ENCODE peak calls at places on chromosomes 3 and 15, in nine cellular contexts. G is hepatocyte, N is OCI-LY7, Q is GM23248, T is sciatic nerve, D is NCI-H1092 treated with DMSO at 0.1 percent for 48 hours, O is suprapubic skin, W is EH, R is NCI-H1105. L is an unnamed sample.

GRCh38 chr3:128799650-128800049 is 73.7 kb downstream of the RAB7A start:
- DNase-seq in G (no peak), N (no peak), Q (no peak), T (no peak), D (no peak), O (no peak), W (no peak), R (no peak), L (no peak)

GRCh38 chr3:125403789-125404188 is 28.7 kb upstream of the ZNF148 start:
- DNase-seq in G (no peak), N (no peak), Q (peak), T (no peak), D (no peak), O (no peak), W (peak), R (no peak), L (no peak)

GRCh38 chr3:145798005-145798404 is 363.0 kb downstream of the PLOD2 start:
- DNase-seq in G (no peak), N (no peak), Q (no peak), T (no peak), D (no peak), O (no peak), W (no peak), R (no peak), L (no peak)

GRCh38 chr3:157175678-157176077 is 15.7 kb upstream of the CCNL1 start:
- DNase-seq in G (peak), N (no peak), Q (peak), T (no peak), D (no peak), O (no peak), W (peak), R (peak), L (peak)

GRCh38 chr3:160754371-160754854 is 1.6 kb upstream of the PPM1L start:
- DNase-seq in G (peak), N (peak), Q (peak), T (peak), D (peak), O (peak), W (peak), R (peak), L (peak)

GRCh38 chr3:16240229-16241023 is 24.3 kb downstream of the DPH3 start:
- DNase-seq in G (peak), N (no peak), Q (peak), T (no peak), D (no peak), O (no peak), W (peak), R (no peak), L (no peak)

GRCh38 chr15:55256281-55257013 is 33.2 kb downstream of the RAB27A start:
- DNase-seq in G (no peak), N (no peak), Q (peak), T (no peak), D (no peak), O (no peak), W (no peak), R (no peak), L (no peak)

GRCh38 chr3:194397757-194398312 is 1.2 kb downstream of the GP5 start:
- DNase-seq in G (no peak), N (no peak), Q (no peak), T (no peak), D (no peak), O (no peak), W (peak), R (no peak), L (peak)

GRCh38 chr15:53746101-53746500 is 13.4 kb downstream of the WDR72 start:
- DNase-seq in G (no peak), N (no peak), Q (no peak), T (no peak), D (no peak), O (no peak), W (no peak), R (no peak), L (no peak)

GRCh38 chr3:16494906-16495580 is 18.5 kb downstream of the RFTN1 start:
- DNase-seq in G (no peak), N (no peak), Q (no peak), T (no peak), D (no peak), O (no peak), W (peak), R (no peak), L (no peak)

GRCh38 chr3:99634881-99635280 is 3.5 kb upstream of the COL8A1 start:
- DNase-seq in G (no peak), N (no peak), Q (peak), T (no peak), D (no peak), O (no peak), W (no peak), R (no peak), L (no peak)

GRCh38 chr15:25242166-25242879 is 196.5 kb downstream of the UBE3A start:
- DNase-seq in G (no peak), N (no peak), Q (no peak), T (peak), D (no peak), O (peak), W (no peak), R (no peak), L (no peak)

GRCh38 chr3:97673357-97673997 is 91.1 kb upstream of the ARL6 start:
- DNase-seq in G (no peak), N (no peak), Q (no peak), T (no peak), D (no peak), O (no peak), W (no peak), R (no peak), L (no peak)